ENCODE peak calls at places on chromosomes 5 and 9, in ten cellular contexts. V, B, D, M, J, L, U, Q, T and O are unnamed samples.

GRCh38 chr5:150734579-150735384 is 24.0 kb downstream of the DCTN4 start:
- DNase-seq in T (peak), M (peak), J (peak), V (peak), D (no peak), B (peak), L (no peak), U (peak), Q (peak), O (no peak)

GRCh38 chr5:176624142-176624541 is 6.2 kb downstream of the SNCB start:
- DNase-seq in Q (no peak), D (no peak), V (no peak), B (no peak), U (no peak), T (no peak), L (no peak), J (no peak), M (no peak), O (no peak)

GRCh38 chr9:136687721-136688223 is 515 bp upstream of the AGPAT2 start:
- DNase-seq in L (no peak), J (peak), B (peak), M (no peak), Q (no peak), U (no peak), T (peak), D (no peak), V (peak), O (no peak)

GRCh38 chr9:4987996-4988421 is 2.9 kb downstream of the JAK2 start:
- DNase-seq in D (peak), T (peak), L (no peak), M (peak), V (peak), J (peak), U (peak), B (peak), Q (peak), O (peak)

GRCh38 chr5:60334281-60334713 is 365.7 kb downstream of the DEPDC1B start:
- DNase-seq in L (peak), B (no peak), U (no peak), T (no peak), M (no peak), Q (no peak), V (no peak), J (no peak), D (no peak), O (no peak)

GRCh38 chr5:170622933-170623332 is 119.1 kb downstream of the KCNIP1 start:
- DNase-seq in B (no peak), V (no peak), Q (no peak), L (no peak), D (no peak), T (no peak), M (no peak), U (no peak), J (no peak), O (no peak)

GRCh38 chr5:139445325-139446170 is 6.2 kb upstream of the DNAJC18 start:
- DNase-seq in Q (no peak), J (no peak), M (no peak), T (no peak), U (no peak), D (no peak), V (no peak), B (no peak), L (no peak), O (no peak)

GRCh38 chr5:148403344-148403743 is 19.6 kb downstream of the FBXO38 start:
- DNase-seq in V (no peak), Q (no peak), B (no peak), T (no peak), U (no peak), J (peak), L (no peak), D (no peak), M (no peak), O (no peak)

GRCh38 chr5:164002653-164003052 is 497.2 kb downstream of the MAT2B start:
- DNase-seq in T (no peak), J (no peak), D (no peak), V (no peak), Q (no peak), U (no peak), L (no peak), B (no peak), M (no peak), O (no peak)

GRCh38 chr5:106587-106986 is 14.6 kb downstream of the PLEKHG4B start:
- DNase-seq in T (no peak), L (no peak), D (no peak), B (no peak), M (no peak), J (no peak), U (no peak), Q (no peak), V (no peak), O (no peak)

GRCh38 chr5:128905225-128906110 is 59.8 kb upstream of the SLC27A6 start:
- DNase-seq in U (peak), L (peak), J (peak), Q (peak), B (peak), V (peak), M (no peak), D (peak), T (peak), O (no peak)

GRCh38 chr9:131410051-131410491 is 16.2 kb downstream of the PRRC2B start:
- DNase-seq in J (no peak), T (no peak), V (no peak), Q (no peak), U (no peak), D (no peak), B (no peak), M (no peak), L (no peak), O (no peak)

GRCh38 chr9:127854169-127854833 is at the start of gene ENG:
- DNase-seq in M (peak), D (peak), Q (no peak), T (peak), U (peak), L (no peak), V (peak), B (peak), J (no peak), O (no peak)

GRCh38 chr5:125357660-125358059 is 611.2 kb upstream of the ZNF608 start:
- DNase-seq in L (no peak), J (no peak), V (no peak), D (no peak), M (no peak), U (no peak), T (no peak), Q (no peak), B (no peak), O (no peak)

GRCh38 chr5:90356612-90357011 is 52.9 kb downstream of the CETN3 start:
- DNase-seq in J (no peak), L (no peak), B (no peak), Q (no peak), T (no peak), V (no peak), M (no peak), U (no peak), D (no peak), O (no peak)

DNA sequence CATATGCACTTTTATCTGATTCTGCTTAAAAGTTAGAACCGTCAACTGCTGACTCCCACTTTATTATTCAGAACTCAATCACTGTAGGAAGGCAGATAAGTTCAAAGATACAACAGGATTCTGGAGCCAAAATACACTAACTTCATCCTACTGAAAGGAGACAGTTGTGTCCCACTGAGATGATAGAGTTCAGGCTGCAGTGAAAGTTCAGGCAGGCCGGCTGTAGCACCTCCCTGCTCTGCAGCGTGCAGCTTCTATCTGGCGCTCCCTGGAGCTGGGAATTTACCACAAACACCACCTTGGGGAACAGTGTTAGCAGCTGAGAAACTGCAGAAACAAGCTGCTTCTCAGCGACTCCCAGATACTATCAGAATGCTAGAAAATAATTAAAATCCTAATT is 52.5 kb upstream of the CNTLN start:
- DNase-seq in M (no peak), V (no peak), U (peak), B (no peak), Q (no peak), L (no peak), J (no peak), D (peak), T (no peak), O (no peak)
- TF ChIP-seq CTCF in M (no peak), V (no peak), U (peak), B (no peak), Q (no peak), L (no peak), J (no peak), D (no peak), T (no peak), O (no peak)

GRCh38 chr5:109959652-109960051 is 269.9 kb downstream of the MAN2A1 start:
- DNase-seq in V (no peak), J (no peak), T (no peak), B (no peak), M (no peak), L (no peak), Q (no peak), U (peak), D (no peak), O (no peak)
- TF ChIP-seq CTCF in V (no peak), J (no peak), T (no peak), B (no peak), M (no peak), L (peak), Q (no peak), U (peak), D (peak), O (peak)

DNA sequence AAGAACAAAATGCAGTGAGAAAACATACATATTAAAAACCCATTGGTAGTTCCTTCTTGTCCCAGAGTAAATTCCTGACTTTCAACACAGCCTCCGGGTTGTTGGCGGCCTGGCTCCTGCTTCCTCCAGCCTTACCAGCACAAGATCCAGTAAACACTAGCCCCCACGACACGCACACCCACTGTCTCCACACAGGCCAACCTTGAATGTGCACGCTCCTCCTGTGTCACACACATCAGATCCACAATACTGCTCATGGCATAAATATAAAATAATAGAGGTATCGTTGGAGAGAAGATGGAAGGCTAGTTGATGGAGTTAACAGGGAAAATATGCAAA is 2.5 kb upstream of the SLC31A2 start:
- DNase-seq in J (no peak), T (no peak), L (no peak), U (no peak), V (no peak), M (no peak), B (no peak), D (no peak), Q (no peak), O (no peak)
- TF ChIP-seq CTCF in J (no peak), T (no peak), L (no peak), U (no peak), V (no peak), M (no peak), B (no peak), D (no peak), Q (no peak), O (no peak)

DNA sequence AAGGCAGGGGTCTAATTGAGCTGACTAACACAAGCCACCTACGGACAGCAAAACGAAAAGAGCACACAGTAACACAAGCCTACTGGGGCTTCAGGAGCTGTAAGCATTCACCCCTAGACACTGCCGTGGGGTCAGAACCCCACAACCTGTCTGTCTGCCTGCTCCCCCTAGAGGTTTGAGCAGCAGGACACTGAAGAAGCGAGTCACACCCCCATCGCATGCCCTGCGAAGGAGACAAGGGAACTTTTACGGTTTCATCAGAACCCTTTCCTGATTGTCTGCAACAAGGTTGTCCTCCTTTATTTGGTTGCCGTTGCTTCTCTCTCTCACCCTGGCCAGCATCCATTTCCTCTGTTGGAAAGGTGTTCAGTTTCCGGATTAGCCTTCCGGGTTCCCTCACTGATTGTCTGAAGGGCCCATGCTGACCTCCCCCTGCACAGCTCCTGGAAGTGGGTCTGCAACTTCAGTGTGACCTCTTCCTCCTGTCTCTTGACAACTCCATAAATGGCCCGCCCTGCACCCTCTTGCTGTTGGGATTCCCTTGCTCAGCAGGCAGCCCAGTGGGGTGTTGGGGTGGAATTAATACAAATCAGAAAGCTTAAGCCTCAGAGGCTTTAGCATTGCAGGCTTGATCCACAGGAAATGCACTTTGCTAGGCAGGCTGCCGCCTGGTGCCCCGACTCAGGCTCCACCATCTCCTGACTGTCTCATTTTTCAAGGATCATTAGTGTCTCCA is 258.9 kb upstream of the TLE4 start:
- DNase-seq in V (no peak), L (no peak), Q (no peak), M (no peak), B (no peak), J (no peak), T (no peak), D (no peak), U (peak), O (no peak)
- TF ChIP-seq CTCF in V (no peak), L (no peak), Q (no peak), M (no peak), B (no peak), J (no peak), T (no peak), D (no peak), U (peak), O (no peak)

GRCh38 chr9:120443489-120443888 is 136.5 kb downstream of the CDK5RAP2 start:
- DNase-seq in T (no peak), V (no peak), U (no peak), L (no peak), M (no peak), J (no peak), Q (no peak), B (no peak), D (no peak), O (no peak)
- TF ChIP-seq CTCF in T (no peak), V (no peak), U (no peak), L (no peak), M (no peak), J (no peak), Q (no peak), B (no peak), D (no peak), O (no peak)

GRCh38 chr9:32926901-32927300 is 74.5 kb downstream of the APTX start:
- DNase-seq in J (no peak), V (no peak), L (no peak), Q (no peak), T (no peak), M (no peak), B (no peak), U (no peak), D (no peak), O (no peak)

GRCh38 chr9:32931129-32931528 is 70.3 kb downstream of the APTX start:
- DNase-seq in L (no peak), T (no peak), D (no peak), V (no peak), Q (no peak), B (no peak), M (no peak), J (no peak), U (peak), O (no peak)

GRCh38 chr9:32930486-32930885 is 70.9 kb downstream of the APTX start:
- DNase-seq in M (no peak), J (no peak), D (no peak), B (no peak), T (no peak), U (no peak), L (no peak), Q (no peak), V (no peak), O (no peak)

GRCh38 chr9:32928145-32928763 is 73.2 kb downstream of the APTX start:
- DNase-seq in M (peak), U (no peak), V (peak), J (no peak), Q (no peak), B (peak), L (no peak), T (no peak), D (no peak), O (no peak)

GRCh38 chr9:32928912-32929311 is 72.5 kb downstream of the APTX start:
- DNase-seq in T (no peak), B (no peak), M (no peak), Q (no peak), L (no peak), J (no peak), V (no peak), U (no peak), D (no peak), O (no peak)
- TF ChIP-seq CTCF in T (no peak), B (no peak), M (no peak), Q (no peak), L (no peak), J (no peak), V (no peak), U (no peak), D (no peak), O (no peak)

GRCh38 chr9:114149181-114149580 is 6.2 kb upstream of the COL27A1 start:
- DNase-seq in J (no peak), D (no peak), T (no peak), B (no peak), L (no peak), M (no peak), Q (no peak), U (no peak), V (no peak), O (no peak)
- TF ChIP-seq CTCF in J (no peak), D (no peak), T (no peak), B (no peak), L (no peak), M (no peak), Q (no peak), U (no peak), V (no peak), O (no peak)

GRCh38 chr5:162956570-162956969 is 480.8 kb upstream of the CCNG1 start:
- DNase-seq in M (no peak), Q (no peak), V (no peak), T (no peak), D (no peak), B (no peak), J (no peak), U (peak), L (no peak), O (no peak)
- TF ChIP-seq CTCF in M (no peak), Q (no peak), V (no peak), T (no peak), D (peak), B (no peak), J (no peak), U (peak), L (no peak), O (no peak)

DNA sequence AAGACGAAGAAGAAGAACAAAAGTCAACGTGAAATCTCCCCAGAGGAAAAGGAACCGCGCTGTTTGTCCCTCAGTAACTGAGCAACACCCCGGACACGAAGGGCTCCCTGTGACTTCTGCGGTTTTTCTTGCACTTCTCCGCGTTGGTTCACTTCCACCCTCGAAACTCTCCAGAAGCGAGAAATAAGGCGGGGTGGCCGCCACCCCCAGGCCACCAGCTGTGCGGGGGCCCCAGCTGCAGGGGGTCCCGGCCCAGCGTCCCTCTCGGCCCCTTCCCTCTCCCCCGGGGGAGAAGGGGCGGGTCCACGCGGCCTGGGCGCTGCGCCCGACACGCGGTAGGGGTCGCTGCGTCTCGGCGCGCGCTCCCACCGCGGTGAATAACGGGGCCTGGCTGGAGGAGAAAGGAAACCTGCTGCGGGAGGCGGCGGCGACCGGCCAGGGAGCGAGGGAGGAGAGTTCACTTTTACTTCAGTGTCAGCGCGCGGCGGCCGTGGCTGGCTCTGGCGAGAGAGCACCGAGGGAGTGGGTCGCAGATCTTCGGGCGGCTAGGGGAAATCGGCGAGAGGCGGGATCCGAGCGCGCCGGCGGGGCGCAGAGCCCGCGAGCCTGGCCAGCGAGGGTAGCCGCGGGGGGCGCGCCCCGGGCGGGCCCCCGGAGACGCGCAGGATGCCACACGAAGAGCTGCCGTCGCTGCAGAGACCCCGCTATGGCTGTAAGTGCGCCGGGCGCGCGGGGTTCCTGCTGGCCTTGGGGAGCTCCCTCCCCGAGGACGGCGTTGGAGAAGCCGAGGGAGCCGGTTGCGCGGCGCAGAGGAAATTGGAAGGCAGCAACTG is at the start of gene IQGAP2:
- DNase-seq in T (peak), D (peak), Q (peak), J (peak), B (peak), U (peak), L (no peak), M (peak), V (peak), O (peak)
- TF ChIP-seq CTCF in T (peak), D (peak), Q (peak), J (peak), B (peak), U (peak), L (peak), M (peak), V (peak), O (peak)